ENCODE peak calls at places on chromosomes 4 and X, in ten cellular contexts. One of them, this sample, is unnamed.

GRCh38 chr4:156109943-156110925 is 156.6 kb upstream of the CTSO start:
- DNase-seq in NB4: peak
- DNase-seq in cardiac fibroblast: peak
- DNase-seq in GM12865: peak
- DNase-seq in mammary epithelial cell: peak
- DNase-seq in CD8-positive, alpha-beta memory T cell: no peak
- DNase-seq in thoracic aorta: no peak
- DNase-seq in psoas muscle: no peak
- DNase-seq in right lobe of liver: no peak
- DNase-seq in uterus: peak
- DNase-seq in this sample: no peak

GRCh38 chr4:3443750-3444309 is 2.1 kb downstream of the HGFAC start:
- DNase-seq in NB4: no peak
- DNase-seq in cardiac fibroblast: no peak
- DNase-seq in GM12865: no peak
- DNase-seq in mammary epithelial cell: no peak
- DNase-seq in CD8-positive, alpha-beta memory T cell: no peak
- DNase-seq in thoracic aorta: no peak
- DNase-seq in psoas muscle: no peak
- DNase-seq in right lobe of liver: peak
- DNase-seq in uterus: no peak
- DNase-seq in this sample: no peak

GRCh38 chr4:15914291-15914690 is 24.2 kb downstream of the FGFBP1 start:
- DNase-seq in NB4: no peak
- DNase-seq in cardiac fibroblast: peak
- DNase-seq in GM12865: no peak
- DNase-seq in mammary epithelial cell: peak
- DNase-seq in CD8-positive, alpha-beta memory T cell: no peak
- DNase-seq in thoracic aorta: no peak
- DNase-seq in psoas muscle: no peak
- DNase-seq in right lobe of liver: no peak
- DNase-seq in uterus: no peak
- DNase-seq in this sample: no peak

GRCh38 chr4:41748074-41748787 is at the start of gene PHOX2B:
- DNase-seq in NB4: no peak
- DNase-seq in cardiac fibroblast: no peak
- DNase-seq in GM12865: no peak
- DNase-seq in mammary epithelial cell: no peak
- DNase-seq in CD8-positive, alpha-beta memory T cell: no peak
- DNase-seq in thoracic aorta: no peak
- DNase-seq in psoas muscle: no peak
- DNase-seq in right lobe of liver: no peak
- DNase-seq in uterus: no peak
- DNase-seq in this sample: no peak

GRCh38 chr4:102217345-102217744 is 127.9 kb downstream of the SLC39A8 start:
- DNase-seq in NB4: no peak
- DNase-seq in cardiac fibroblast: no peak
- DNase-seq in GM12865: no peak
- DNase-seq in mammary epithelial cell: no peak
- DNase-seq in CD8-positive, alpha-beta memory T cell: no peak
- DNase-seq in thoracic aorta: no peak
- DNase-seq in psoas muscle: no peak
- DNase-seq in right lobe of liver: no peak
- DNase-seq in uterus: no peak
- DNase-seq in this sample: no peak

GRCh38 chrX:19789782-19790181 is 97.6 kb downstream of the SH3KBP1 start:
- DNase-seq in NB4: peak
- DNase-seq in cardiac fibroblast: no peak
- DNase-seq in GM12865: no peak
- DNase-seq in mammary epithelial cell: no peak
- DNase-seq in CD8-positive, alpha-beta memory T cell: no peak
- DNase-seq in thoracic aorta: no peak
- DNase-seq in psoas muscle: no peak
- DNase-seq in right lobe of liver: no peak
- DNase-seq in uterus: no peak
- DNase-seq in this sample: no peak

GRCh38 chr4:166594326-166594946 is 639.9 kb downstream of the SPOCK3 start:
- DNase-seq in NB4: peak
- DNase-seq in cardiac fibroblast: peak
- DNase-seq in GM12865: peak
- DNase-seq in mammary epithelial cell: peak
- DNase-seq in CD8-positive, alpha-beta memory T cell: no peak
- DNase-seq in thoracic aorta: no peak
- DNase-seq in psoas muscle: no peak
- DNase-seq in right lobe of liver: no peak
- DNase-seq in uterus: no peak
- DNase-seq in this sample: peak

GRCh38 chr4:36551697-36552214 is 270.3 kb downstream of the DTHD1 start:
- DNase-seq in NB4: no peak
- DNase-seq in cardiac fibroblast: no peak
- DNase-seq in GM12865: peak
- DNase-seq in mammary epithelial cell: peak
- DNase-seq in CD8-positive, alpha-beta memory T cell: no peak
- DNase-seq in thoracic aorta: no peak
- DNase-seq in psoas muscle: no peak
- DNase-seq in right lobe of liver: no peak
- DNase-seq in uterus: no peak
- DNase-seq in this sample: peak

GRCh38 chr4:133969202-133969873 is 232.3 kb downstream of the PABPC4L start:
- DNase-seq in NB4: no peak
- DNase-seq in cardiac fibroblast: peak
- DNase-seq in GM12865: no peak
- DNase-seq in mammary epithelial cell: peak
- DNase-seq in CD8-positive, alpha-beta memory T cell: no peak
- DNase-seq in thoracic aorta: no peak
- DNase-seq in psoas muscle: no peak
- DNase-seq in right lobe of liver: no peak
- DNase-seq in uterus: no peak
- DNase-seq in this sample: peak

GRCh38 chr4:184934184-184934583 is 84.1 kb upstream of the HELT start:
- DNase-seq in NB4: no peak
- DNase-seq in cardiac fibroblast: peak
- DNase-seq in GM12865: no peak
- DNase-seq in mammary epithelial cell: no peak
- DNase-seq in CD8-positive, alpha-beta memory T cell: no peak
- DNase-seq in thoracic aorta: no peak
- DNase-seq in psoas muscle: no peak
- DNase-seq in right lobe of liver: no peak
- DNase-seq in uterus: no peak
- DNase-seq in this sample: no peak

GRCh38 chrX:78517124-78517523 is 142.0 kb downstream of the RTL3 start:
- DNase-seq in NB4: no peak
- DNase-seq in cardiac fibroblast: peak
- DNase-seq in GM12865: peak
- DNase-seq in mammary epithelial cell: peak
- DNase-seq in CD8-positive, alpha-beta memory T cell: peak
- DNase-seq in thoracic aorta: no peak
- DNase-seq in psoas muscle: no peak
- DNase-seq in right lobe of liver: no peak
- DNase-seq in uterus: no peak
- DNase-seq in this sample: peak

GRCh38 chr4:137124278-137124932 is 407.9 kb downstream of the PCDH18 start:
- DNase-seq in NB4: peak
- DNase-seq in cardiac fibroblast: peak
- DNase-seq in GM12865: peak
- DNase-seq in mammary epithelial cell: peak
- DNase-seq in CD8-positive, alpha-beta memory T cell: no peak
- DNase-seq in thoracic aorta: no peak
- DNase-seq in psoas muscle: no peak
- DNase-seq in right lobe of liver: no peak
- DNase-seq in uterus: no peak
- DNase-seq in this sample: peak

GRCh38 chrX:10106801-10107200 is 50.0 kb upstream of the CLCN4 start:
- DNase-seq in NB4: no peak
- DNase-seq in cardiac fibroblast: no peak
- DNase-seq in GM12865: peak
- DNase-seq in mammary epithelial cell: no peak
- DNase-seq in CD8-positive, alpha-beta memory T cell: peak
- DNase-seq in thoracic aorta: no peak
- DNase-seq in psoas muscle: no peak
- DNase-seq in right lobe of liver: no peak
- DNase-seq in uterus: no peak
- DNase-seq in this sample: peak

GRCh38 chrX:22323541-22323940 is 50.8 kb downstream of the CBLL2 start:
- DNase-seq in NB4: no peak
- DNase-seq in cardiac fibroblast: peak
- DNase-seq in GM12865: no peak
- DNase-seq in mammary epithelial cell: peak
- DNase-seq in CD8-positive, alpha-beta memory T cell: no peak
- DNase-seq in thoracic aorta: no peak
- DNase-seq in psoas muscle: no peak
- DNase-seq in right lobe of liver: no peak
- DNase-seq in uterus: no peak
- DNase-seq in this sample: no peak

GRCh38 chrX:31349515-31349914 is 277.7 kb upstream of the FTHL17 start:
- DNase-seq in NB4: no peak
- DNase-seq in cardiac fibroblast: no peak
- DNase-seq in GM12865: no peak
- DNase-seq in mammary epithelial cell: no peak
- DNase-seq in CD8-positive, alpha-beta memory T cell: no peak
- DNase-seq in thoracic aorta: no peak
- DNase-seq in psoas muscle: no peak
- DNase-seq in right lobe of liver: no peak
- DNase-seq in uterus: no peak
- DNase-seq in this sample: no peak

GRCh38 chrX:13449441-13449840 is 120.0 kb upstream of the EGFL6 start:
- DNase-seq in NB4: no peak
- DNase-seq in cardiac fibroblast: no peak
- DNase-seq in GM12865: no peak
- DNase-seq in mammary epithelial cell: no peak
- DNase-seq in CD8-positive, alpha-beta memory T cell: no peak
- DNase-seq in thoracic aorta: no peak
- DNase-seq in psoas muscle: no peak
- DNase-seq in right lobe of liver: no peak
- DNase-seq in uterus: no peak
- DNase-seq in this sample: no peak

GRCh38 chr4:136156947-136157346 is 1375.3 kb downstream of the PCDH18 start:
- DNase-seq in NB4: no peak
- DNase-seq in cardiac fibroblast: no peak
- DNase-seq in GM12865: no peak
- DNase-seq in mammary epithelial cell: no peak
- DNase-seq in CD8-positive, alpha-beta memory T cell: no peak
- DNase-seq in thoracic aorta: no peak
- DNase-seq in psoas muscle: no peak
- DNase-seq in right lobe of liver: no peak
- DNase-seq in uterus: no peak
- DNase-seq in this sample: no peak

GRCh38 chr4:20196476-20196875 is 55.2 kb upstream of the SLIT2 start:
- DNase-seq in NB4: no peak
- DNase-seq in cardiac fibroblast: peak
- DNase-seq in GM12865: no peak
- DNase-seq in mammary epithelial cell: no peak
- DNase-seq in CD8-positive, alpha-beta memory T cell: no peak
- DNase-seq in thoracic aorta: no peak
- DNase-seq in psoas muscle: no peak
- DNase-seq in right lobe of liver: no peak
- DNase-seq in uterus: no peak
- DNase-seq in this sample: no peak

GRCh38 chrX:154484255-154485149 is 1.9 kb downstream of the UBL4A start:
- DNase-seq in NB4: peak
- DNase-seq in cardiac fibroblast: peak
- DNase-seq in GM12865: no peak
- DNase-seq in mammary epithelial cell: no peak
- DNase-seq in CD8-positive, alpha-beta memory T cell: no peak
- DNase-seq in thoracic aorta: no peak
- DNase-seq in psoas muscle: no peak
- DNase-seq in right lobe of liver: peak
- DNase-seq in uterus: no peak
- DNase-seq in this sample: no peak

GRCh38 chr4:28014469-28014868 is 1153.8 kb downstream of the STIM2 start:
- DNase-seq in NB4: no peak
- DNase-seq in cardiac fibroblast: no peak
- DNase-seq in GM12865: no peak
- DNase-seq in mammary epithelial cell: no peak
- DNase-seq in CD8-positive, alpha-beta memory T cell: no peak
- DNase-seq in thoracic aorta: no peak
- DNase-seq in psoas muscle: no peak
- DNase-seq in right lobe of liver: no peak
- DNase-seq in uterus: no peak
- DNase-seq in this sample: no peak
- H3K4me3 ChIP-seq in NB4: no peak
- H3K4me3 ChIP-seq in cardiac fibroblast: no peak
- H3K4me3 ChIP-seq in GM12865: no peak
- H3K4me3 ChIP-seq in mammary epithelial cell: no peak
- H3K4me3 ChIP-seq in CD8-positive, alpha-beta memory T cell: no peak
- H3K4me3 ChIP-seq in thoracic aorta: no peak
- H3K4me3 ChIP-seq in psoas muscle: no peak
- H3K4me3 ChIP-seq in right lobe of liver: no peak
- H3K4me3 ChIP-seq in uterus: no peak
- H3K4me3 ChIP-seq in this sample: no peak

DNA sequence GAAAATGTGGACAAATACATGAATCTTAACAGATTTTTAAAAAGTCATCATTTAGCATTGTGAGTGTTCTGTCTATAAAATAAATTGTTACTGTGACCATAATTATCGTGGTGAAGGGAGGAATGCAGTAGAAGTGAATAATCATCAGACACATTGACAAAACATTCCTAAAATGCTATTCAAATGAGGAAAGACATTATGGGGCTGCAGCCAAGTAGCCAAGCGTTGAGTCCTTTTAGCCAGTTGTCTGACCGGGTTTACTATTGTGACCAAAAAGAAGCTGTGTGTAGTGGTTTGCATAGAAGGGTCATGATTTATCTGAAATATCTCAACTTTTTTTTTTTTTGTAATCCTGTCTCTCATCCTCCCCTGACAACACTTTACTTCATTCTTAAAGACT is 19.5 kb downstream of the WWC2 start:
- DNase-seq in NB4: no peak
- DNase-seq in cardiac fibroblast: peak
- DNase-seq in GM12865: no peak
- DNase-seq in mammary epithelial cell: peak
- DNase-seq in CD8-positive, alpha-beta memory T cell: no peak
- DNase-seq in thoracic aorta: no peak
- DNase-seq in psoas muscle: no peak
- DNase-seq in right lobe of liver: no peak
- DNase-seq in uterus: no peak
- DNase-seq in this sample: no peak
- H3K4me3 ChIP-seq in NB4: no peak
- H3K4me3 ChIP-seq in cardiac fibroblast: no peak
- H3K4me3 ChIP-seq in GM12865: no peak
- H3K4me3 ChIP-seq in mammary epithelial cell: no peak
- H3K4me3 ChIP-seq in CD8-positive, alpha-beta memory T cell: no peak
- H3K4me3 ChIP-seq in thoracic aorta: peak
- H3K4me3 ChIP-seq in psoas muscle: no peak
- H3K4me3 ChIP-seq in right lobe of liver: no peak
- H3K4me3 ChIP-seq in uterus: no peak
- H3K4me3 ChIP-seq in this sample: no peak

GRCh38 chrX:40106677-40107290 is 9.0 kb upstream of the BCOR start:
- DNase-seq in NB4: peak
- DNase-seq in cardiac fibroblast: no peak
- DNase-seq in GM12865: no peak
- DNase-seq in mammary epithelial cell: no peak
- DNase-seq in CD8-positive, alpha-beta memory T cell: no peak
- DNase-seq in thoracic aorta: no peak
- DNase-seq in psoas muscle: no peak
- DNase-seq in right lobe of liver: no peak
- DNase-seq in uterus: no peak
- DNase-seq in this sample: no peak
- H3K4me3 ChIP-seq in NB4: peak
- H3K4me3 ChIP-seq in cardiac fibroblast: peak
- H3K4me3 ChIP-seq in GM12865: peak
- H3K4me3 ChIP-seq in mammary epithelial cell: peak
- H3K4me3 ChIP-seq in CD8-positive, alpha-beta memory T cell: peak
- H3K4me3 ChIP-seq in thoracic aorta: peak
- H3K4me3 ChIP-seq in psoas muscle: peak
- H3K4me3 ChIP-seq in right lobe of liver: peak
- H3K4me3 ChIP-seq in uterus: peak
- H3K4me3 ChIP-seq in this sample: peak

GRCh38 chrX:46757052-46757451 is 1.9 kb downstream of the SLC9A7 start:
- DNase-seq in NB4: no peak
- DNase-seq in cardiac fibroblast: no peak
- DNase-seq in GM12865: peak
- DNase-seq in mammary epithelial cell: peak
- DNase-seq in CD8-positive, alpha-beta memory T cell: no peak
- DNase-seq in thoracic aorta: no peak
- DNase-seq in psoas muscle: no peak
- DNase-seq in right lobe of liver: no peak
- DNase-seq in uterus: no peak
- DNase-seq in this sample: no peak
- H3K4me3 ChIP-seq in NB4: no peak
- H3K4me3 ChIP-seq in cardiac fibroblast: no peak
- H3K4me3 ChIP-seq in GM12865: peak
- H3K4me3 ChIP-seq in mammary epithelial cell: peak
- H3K4me3 ChIP-seq in CD8-positive, alpha-beta memory T cell: no peak
- H3K4me3 ChIP-seq in thoracic aorta: no peak
- H3K4me3 ChIP-seq in psoas muscle: no peak
- H3K4me3 ChIP-seq in right lobe of liver: no peak
- H3K4me3 ChIP-seq in uterus: no peak
- H3K4me3 ChIP-seq in this sample: no peak